ENCODE peak calls at places on chromosomes 16 and 17, in seven cellular contexts. O, R, M, F, A, U and T are unnamed samples. For H3K9me3, the result is how much of the 10 kb centered on the place peaks cover.

GRCh38 chr17:82237746-82238561 is 9.1 kb downstream of the SLC16A3 start:
- DNase-seq in O (no peak), R (peak), M (no peak), A (peak), U (no peak), F (no peak), T (no peak)

GRCh38 chr16:85173981-85174751 is 61.9 kb upstream of the CIBAR2 start:
- DNase-seq in A (no peak), U (peak), R (no peak), O (peak), M (peak), F (peak), T (peak)

GRCh38 chr16:53131363-53132071 is 76.7 kb downstream of the CHD9 start:
- DNase-seq in F (no peak), R (peak), O (peak), A (peak), U (peak), M (peak), T (peak)

GRCh38 chr16:70635356-70636016 is 10.9 kb upstream of the IL34 start:
- DNase-seq in R (no peak), A (no peak), O (no peak), M (no peak), F (peak), U (no peak), T (no peak)

GRCh38 chr17:62017496-62017895 is 47.6 kb downstream of the MED13 start:
- DNase-seq in F (peak), A (no peak), M (no peak), U (no peak), O (peak), R (no peak), T (no peak)

GRCh38 chr16:3170440-3171180 is 17.4 kb upstream of the OR1F1 start:
- DNase-seq in M (no peak), O (no peak), F (no peak), A (peak), R (no peak), U (peak), T (no peak)

GRCh38 chr17:17982796-17983195 is 10.1 kb downstream of the DRC3 start:
- DNase-seq in R (no peak), U (no peak), F (no peak), A (no peak), O (no peak), M (no peak), T (no peak)

GRCh38 chr16:73196670-73197069 is 148.7 kb upstream of the ZFHX3 start:
- DNase-seq in F (peak), O (peak), A (no peak), U (peak), M (peak), R (peak), T (peak)

GRCh38 chr16:31501226-31501965 is 6.8 kb downstream of the RUSF1 start:
- DNase-seq in F (no peak), A (no peak), O (no peak), R (no peak), U (no peak), M (no peak), T (no peak)

GRCh38 chr17:28507567-28508195 is 1.5 kb downstream of the FOXN1 start:
- DNase-seq in F (no peak), R (no peak), O (no peak), A (no peak), M (no peak), U (no peak), T (no peak)

GRCh38 chr16:65655802-65656201 is 533.9 kb upstream of the CDH11 start:
- DNase-seq in A (no peak), R (no peak), U (no peak), M (no peak), O (no peak), F (no peak), T (no peak)

GRCh38 chr17:30422171-30422570 is 43.4 kb downstream of the CPD start:
- DNase-seq in M (no peak), F (no peak), O (no peak), A (no peak), U (no peak), R (no peak), T (no peak)

GRCh38 chr17:61794242-61794641 is 69.1 kb downstream of the BRIP1 start:
- DNase-seq in M (no peak), O (no peak), F (no peak), U (no peak), R (no peak), A (no peak), T (no peak)

GRCh38 chr17:2707721-2708584 is 3.6 kb downstream of the CLUH start:
- DNase-seq in M (peak), U (peak), R (peak), A (peak), O (peak), F (no peak), T (no peak)

GRCh38 chr16:66692341-66692740 is 4.2 kb downstream of the CMTM4 start:
- DNase-seq in U (no peak), F (no peak), R (peak), M (no peak), A (no peak), O (no peak), T (no peak)

GRCh38 chr17:41633498-41634197 is 9.3 kb upstream of the KRT17 start:
- DNase-seq in A (no peak), M (no peak), F (no peak), R (no peak), O (peak), U (no peak), T (no peak)

GRCh38 chr17:61345825-61346628 is 53.6 kb upstream of the TBX2 start:
- DNase-seq in R (no peak), O (no peak), A (no peak), M (no peak), F (no peak), U (no peak), T (no peak)

GRCh38 chr16:88854306-88855111 is 2.2 kb downstream of the GALNS start:
- DNase-seq in R (no peak), U (no peak), F (no peak), A (no peak), O (no peak), M (no peak), T (no peak)

GRCh38 chr16:76943936-76944335 is 247.1 kb upstream of the MON1B start:
- DNase-seq in M (no peak), A (no peak), O (no peak), F (no peak), R (no peak), U (no peak), T (no peak)

GRCh38 chr17:57948555-57949420 is 6.4 kb downstream of the CUEDC1 start:
- DNase-seq in F (peak), U (no peak), O (peak), A (no peak), M (peak), R (no peak), T (peak)

GRCh38 chr16:48011888-48012658 is 143.7 kb downstream of the ABCC12 start:
- DNase-seq in M (no peak), R (no peak), F (no peak), U (no peak), O (no peak), A (no peak), T (no peak)

GRCh38 chr17:36515837-36516236 is 18.8 kb downstream of the MYO19 start:
- DNase-seq in M (no peak), R (no peak), U (no peak), O (no peak), F (no peak), A (no peak), T (no peak)

GRCh38 chr17:28047806-28048205 is 5.3 kb downstream of the NLK start:
- DNase-seq in U (no peak), M (no peak), R (no peak), O (no peak), A (no peak), F (no peak), T (no peak)

GRCh38 chr17:60514500-60514899 is 11.5 kb downstream of the APPBP2 start:
- DNase-seq in F (no peak), U (no peak), O (no peak), R (no peak), A (no peak), M (no peak), T (no peak)

GRCh38 chr16:85306071-85306792 is 194.0 kb upstream of the CIBAR2 start:
- DNase-seq in M (peak), F (peak), R (peak), U (peak), O (peak), A (peak), T (peak)

GRCh38 chr17:27577124-27577761 is 53.7 kb upstream of the LGALS9 start:
- DNase-seq in U (peak), R (no peak), A (no peak), O (no peak), M (peak), F (peak), T (peak)

GRCh38 chr16:84604477-84605013 is 13.3 kb downstream of the COTL1 start:
- DNase-seq in A (no peak), M (no peak), R (no peak), U (peak), F (no peak), O (no peak), T (no peak)

GRCh38 chr17:29084476-29085148 is 41.7 kb downstream of the PIPOX start:
- DNase-seq in F (peak), M (peak), A (peak), R (no peak), O (no peak), U (no peak), T (no peak)

GRCh38 chr17:77541995-77542394 is 401.2 kb downstream of the SEC14L1 start:
- DNase-seq in A (no peak), M (no peak), U (peak), O (no peak), F (no peak), R (no peak), T (no peak)

GRCh38 chr17:32019228-32019627 is 12.0 kb downstream of the LRRC37B start:
- DNase-seq in O (no peak), M (no peak), F (no peak), R (no peak), U (no peak), A (no peak), T (no peak)

GRCh38 chr17:32021618-32021955 is 14.4 kb downstream of the LRRC37B start:
- DNase-seq in U (no peak), A (no peak), R (no peak), O (no peak), F (no peak), M (no peak), T (no peak)

GRCh38 chr17:32016231-32016630 is 9.0 kb downstream of the LRRC37B start:
- DNase-seq in U (no peak), M (no peak), O (no peak), F (no peak), R (no peak), A (no peak), T (no peak)

GRCh38 chr17:32015245-32016013 is 8.2 kb downstream of the LRRC37B start:
- DNase-seq in U (no peak), A (no peak), O (peak), R (no peak), F (no peak), M (no peak), T (peak)

GRCh38 chr17:32020943-32021617 is 13.9 kb downstream of the LRRC37B start:
- DNase-seq in U (no peak), F (no peak), O (no peak), A (no peak), M (no peak), R (no peak), T (no peak)
- H3K27ac ChIP-seq in U (no peak), F (no peak), O (no peak), A (no peak), M (no peak), R (no peak), T (no peak)

GRCh38 chr17:373616-374225 is 21.1 kb upstream of the RPH3AL start:
- DNase-seq in R (peak), U (no peak), A (no peak), O (peak), F (no peak), M (no peak), T (no peak)

GRCh38 chr17:376936-377863 is 24.6 kb upstream of the RPH3AL start:
- DNase-seq in U (no peak), A (peak), F (no peak), R (peak), M (peak), O (peak), T (no peak)

GRCh38 chr17:372157-373152 is 19.8 kb upstream of the RPH3AL start:
- DNase-seq in O (no peak), R (no peak), F (no peak), A (peak), M (no peak), U (no peak), T (no peak)

GRCh38 chr17:371583-371982 is 19.0 kb upstream of the RPH3AL start:
- DNase-seq in O (no peak), M (no peak), U (no peak), F (no peak), R (no peak), A (no peak), T (no peak)
- H3K9me3 ChIP-seq in O (under half), M (under half), U (under half), F (under half), R (under half), A (under half), T (under half)

DNA sequence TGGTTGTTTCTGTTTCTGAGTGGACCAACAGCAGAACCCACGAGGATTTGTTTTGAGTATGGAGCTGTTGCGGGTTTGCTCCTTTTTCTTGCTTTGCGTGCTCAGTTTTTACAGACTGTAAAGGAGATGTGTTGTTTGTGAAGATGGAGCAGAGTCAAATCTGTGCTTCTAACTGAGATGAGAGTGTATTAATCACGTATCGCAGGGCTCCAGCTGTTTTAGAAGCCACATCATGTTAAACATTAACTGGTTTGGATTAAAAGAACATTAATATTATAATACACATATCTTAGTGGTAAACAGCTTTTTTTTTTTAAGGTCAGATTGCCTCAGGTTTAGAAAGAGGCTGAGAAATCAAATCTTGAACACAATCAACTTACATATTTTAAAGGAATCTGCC is 69.4 kb downstream of the YPEL2 start:
- DNase-seq in M (no peak), U (no peak), R (no peak), O (no peak), A (no peak), F (no peak), T (no peak)
- H3K27ac ChIP-seq in M (peak), U (peak), R (no peak), O (no peak), A (peak), F (no peak), T (no peak)

GRCh38 chr17:22123536-22124281 is 431.4 kb downstream of the KCNJ18 start:
- DNase-seq in M (no peak), U (no peak), O (no peak), R (no peak), F (no peak), A (no peak), T (no peak)

GRCh38 chr17:22131740-22132139 is 439.4 kb downstream of the KCNJ18 start:
- DNase-seq in U (no peak), F (no peak), R (no peak), O (no peak), M (no peak), A (no peak), T (no peak)

GRCh38 chr17:22128723-22129122 is 436.4 kb downstream of the KCNJ18 start:
- DNase-seq in A (no peak), M (no peak), O (no peak), U (no peak), F (no peak), R (no peak), T (no peak)

GRCh38 chr17:22128171-22128570 is 435.8 kb downstream of the KCNJ18 start:
- DNase-seq in F (no peak), A (no peak), O (no peak), U (no peak), M (no peak), R (no peak), T (no peak)
- H3K9me3 ChIP-seq in F (under half), A (under half), O (under half), U (under half), M (under half), R (under half), T (under half)

GRCh38 chr17:79027925-79028491 is 4.0 kb downstream of the C1QTNF1 start:
- DNase-seq in U (no peak), A (peak), O (no peak), R (peak), M (no peak), F (no peak), T (peak)

GRCh38 chr17:79031996-79032875 is 8.3 kb downstream of the C1QTNF1 start:
- DNase-seq in A (peak), F (no peak), O (no peak), U (no peak), R (peak), M (no peak), T (peak)

GRCh38 chr17:79027274-79027924 is 3.4 kb downstream of the C1QTNF1 start:
- DNase-seq in U (peak), F (no peak), R (peak), A (peak), O (no peak), M (peak), T (no peak)

GRCh38 chr17:79028496-79029326 is 4.7 kb downstream of the C1QTNF1 start:
- DNase-seq in O (no peak), U (no peak), F (no peak), R (peak), M (no peak), A (peak), T (no peak)

GRCh38 chr17:79029327-79030009 is 5.5 kb downstream of the C1QTNF1 start:
- DNase-seq in O (no peak), M (no peak), U (no peak), F (no peak), R (peak), A (no peak), T (no peak)
- H3K27ac ChIP-seq in O (peak), M (no peak), U (no peak), F (no peak), R (no peak), A (no peak), T (no peak)

DNA sequence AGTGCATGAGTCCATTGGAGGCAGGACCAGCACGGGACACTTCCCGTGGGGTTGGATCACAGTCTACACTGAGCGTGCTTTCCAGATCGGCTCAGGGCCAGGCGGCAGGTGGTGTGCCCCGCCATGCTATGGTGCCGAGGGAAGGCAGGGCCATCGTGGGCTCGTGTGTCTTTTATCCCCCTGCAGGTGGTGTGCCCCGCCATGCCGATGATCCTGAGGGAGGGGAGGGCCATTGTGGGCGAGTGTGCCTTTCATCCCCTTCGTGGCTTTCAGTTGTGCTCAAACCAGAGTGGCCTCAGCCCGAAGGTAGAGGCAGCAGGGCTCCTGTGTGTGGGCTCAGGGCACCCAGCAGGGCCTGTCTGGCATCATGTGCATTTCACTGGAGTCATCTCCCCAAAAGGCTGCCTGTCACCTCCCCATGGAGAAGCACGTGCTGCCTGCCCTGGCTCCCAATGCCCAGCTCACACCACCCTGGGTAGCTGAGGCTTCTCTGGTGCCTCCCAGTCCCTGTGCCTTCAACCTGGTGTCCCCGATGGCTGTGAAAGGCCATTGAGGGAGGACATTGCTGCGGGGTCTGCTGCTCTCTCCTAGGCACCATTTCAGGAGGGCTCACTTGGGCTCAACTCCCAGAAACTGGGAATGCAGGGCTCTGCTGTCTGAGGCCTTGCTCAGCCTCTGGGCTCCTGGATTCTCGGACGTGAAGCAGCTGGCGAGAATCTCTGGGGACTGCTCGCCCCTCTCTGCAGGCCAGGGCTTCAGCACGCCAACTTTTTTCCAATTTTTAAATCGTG is 207.6 kb downstream of the NPIPB11 start:
- DNase-seq in F (no peak), M (no peak), U (no peak), O (no peak), A (peak), R (peak), T (peak)
- H3K9me3 ChIP-seq in F (under half), M (under half), U (under half), O (under half), A (under half), R (under half), T (under half)

GRCh38 chr17:8674344-8675305 is 44.1 kb upstream of the MYH10 start:
- DNase-seq in U (no peak), F (peak), M (peak), A (peak), O (no peak), R (peak), T (no peak)
- H3K27ac ChIP-seq in U (no peak), F (peak), M (peak), A (peak), O (no peak), R (peak), T (no peak)